ENCODE peak calls at places on chromosome 15, in five cellular contexts. One of them, this sample, is unnamed.

GRCh38 chr15:48109212-48109611 is 11.6 kb upstream of the SLC24A5 start:
- DNase-seq in stimulated activated CD4-positive, alpha-beta T cell treated with anti-CD3 and anti-CD28 coated beads, TNF-alpha, amount 100 ng/mL, for 48 hours: no peak
- DNase-seq in LHCN-M2: no peak
- DNase-seq in HEK293T: no peak
- DNase-seq in neuronal stem cell: no peak
- DNase-seq in this sample: no peak

GRCh38 chr15:49242820-49243219 is 72.8 kb downstream of the GALK2 start:
- DNase-seq in stimulated activated CD4-positive, alpha-beta T cell treated with anti-CD3 and anti-CD28 coated beads, TNF-alpha, amount 100 ng/mL, for 48 hours: no peak
- DNase-seq in LHCN-M2: peak
- DNase-seq in HEK293T: no peak
- DNase-seq in neuronal stem cell: no peak
- DNase-seq in this sample: no peak

GRCh38 chr15:71125831-71126453 is 10.7 kb downstream of the THSD4 start:
- DNase-seq in stimulated activated CD4-positive, alpha-beta T cell treated with anti-CD3 and anti-CD28 coated beads, TNF-alpha, amount 100 ng/mL, for 48 hours: no peak
- DNase-seq in LHCN-M2: no peak
- DNase-seq in HEK293T: peak
- DNase-seq in neuronal stem cell: no peak
- DNase-seq in this sample: peak

GRCh38 chr15:31503256-31503655 is 176.6 kb downstream of the KLF13 start:
- DNase-seq in stimulated activated CD4-positive, alpha-beta T cell treated with anti-CD3 and anti-CD28 coated beads, TNF-alpha, amount 100 ng/mL, for 48 hours: no peak
- DNase-seq in LHCN-M2: no peak
- DNase-seq in HEK293T: no peak
- DNase-seq in neuronal stem cell: no peak
- DNase-seq in this sample: no peak

GRCh38 chr15:43329222-43329959 is 982 bp downstream of the LCMT2 start:
- DNase-seq in stimulated activated CD4-positive, alpha-beta T cell treated with anti-CD3 and anti-CD28 coated beads, TNF-alpha, amount 100 ng/mL, for 48 hours: no peak
- DNase-seq in LHCN-M2: peak
- DNase-seq in HEK293T: peak
- DNase-seq in neuronal stem cell: peak
- DNase-seq in this sample: no peak

GRCh38 chr15:80984856-80985255 is 4.8 kb downstream of the MESD start:
- DNase-seq in stimulated activated CD4-positive, alpha-beta T cell treated with anti-CD3 and anti-CD28 coated beads, TNF-alpha, amount 100 ng/mL, for 48 hours: no peak
- DNase-seq in LHCN-M2: no peak
- DNase-seq in HEK293T: no peak
- DNase-seq in neuronal stem cell: no peak
- DNase-seq in this sample: no peak

GRCh38 chr15:88912500-88912921 is 668 bp downstream of the MFGE8 start:
- DNase-seq in stimulated activated CD4-positive, alpha-beta T cell treated with anti-CD3 and anti-CD28 coated beads, TNF-alpha, amount 100 ng/mL, for 48 hours: no peak
- DNase-seq in LHCN-M2: peak
- DNase-seq in HEK293T: no peak
- DNase-seq in neuronal stem cell: no peak
- DNase-seq in this sample: peak

GRCh38 chr15:77727635-77728311 is 95.1 kb upstream of the LINGO1 start:
- DNase-seq in stimulated activated CD4-positive, alpha-beta T cell treated with anti-CD3 and anti-CD28 coated beads, TNF-alpha, amount 100 ng/mL, for 48 hours: no peak
- DNase-seq in LHCN-M2: no peak
- DNase-seq in HEK293T: no peak
- DNase-seq in neuronal stem cell: no peak
- DNase-seq in this sample: no peak

GRCh38 chr15:29736745-29737023 is 85.6 kb downstream of the TJP1 start:
- DNase-seq in stimulated activated CD4-positive, alpha-beta T cell treated with anti-CD3 and anti-CD28 coated beads, TNF-alpha, amount 100 ng/mL, for 48 hours: no peak
- DNase-seq in LHCN-M2: peak
- DNase-seq in HEK293T: no peak
- DNase-seq in neuronal stem cell: no peak
- DNase-seq in this sample: no peak

GRCh38 chr15:30649952-30650929 is 24.3 kb downstream of the ARHGAP11B start:
- DNase-seq in stimulated activated CD4-positive, alpha-beta T cell treated with anti-CD3 and anti-CD28 coated beads, TNF-alpha, amount 100 ng/mL, for 48 hours: no peak
- DNase-seq in LHCN-M2: peak
- DNase-seq in HEK293T: no peak
- DNase-seq in neuronal stem cell: no peak
- DNase-seq in this sample: no peak